ENCODE peak calls at places on chromosomes 13 and 19, in five cellular contexts. One of them, this sample, is unnamed.

GRCh38 chr19:30085394-30085793 is 143.4 kb downstream of the URI1 start:
- DNase-seq in ascending aorta: no peak
- DNase-seq in NCI-H1092: no peak
- DNase-seq in fibroblast of lung: peak
- DNase-seq in T-helper 17 cell: no peak
- DNase-seq in this sample: no peak

GRCh38 chr13:21501709-21502108 is 42.6 kb upstream of the ZDHHC20 start:
- DNase-seq in ascending aorta: no peak
- DNase-seq in T-helper 17 cell: no peak
- DNase-seq in fibroblast of lung: no peak
- DNase-seq in NCI-H1092: no peak
- DNase-seq in this sample: no peak

GRCh38 chr13:96181886-96182285 is 92.0 kb downstream of the HS6ST3 start:
- DNase-seq in ascending aorta: no peak
- DNase-seq in NCI-H1092: no peak
- DNase-seq in T-helper 17 cell: no peak
- DNase-seq in fibroblast of lung: no peak
- DNase-seq in this sample: no peak

GRCh38 chr19:16522559-16523377 is 19.5 kb downstream of the CHERP start:
- DNase-seq in ascending aorta: no peak
- DNase-seq in fibroblast of lung: no peak
- DNase-seq in NCI-H1092: no peak
- DNase-seq in T-helper 17 cell: no peak
- DNase-seq in this sample: no peak

GRCh38 chr13:111315347-111315995 is 5.0 kb upstream of the TEX29 start:
- DNase-seq in NCI-H1092: no peak
- DNase-seq in T-helper 17 cell: no peak
- DNase-seq in fibroblast of lung: no peak
- DNase-seq in ascending aorta: no peak
- DNase-seq in this sample: no peak

GRCh38 chr13:98544105-98544710 is 32.7 kb downstream of the STK24 start:
- DNase-seq in ascending aorta: no peak
- DNase-seq in T-helper 17 cell: no peak
- DNase-seq in NCI-H1092: no peak
- DNase-seq in fibroblast of lung: no peak
- DNase-seq in this sample: no peak

GRCh38 chr13:26529441-26529840 is 28.0 kb upstream of the WASF3 start:
- DNase-seq in ascending aorta: no peak
- DNase-seq in fibroblast of lung: peak
- DNase-seq in NCI-H1092: no peak
- DNase-seq in T-helper 17 cell: no peak
- DNase-seq in this sample: no peak

GRCh38 chr13:24693862-24694471 is 13.8 kb downstream of the ATP12A start:
- DNase-seq in T-helper 17 cell: no peak
- DNase-seq in NCI-H1092: peak
- DNase-seq in fibroblast of lung: peak
- DNase-seq in ascending aorta: no peak
- DNase-seq in this sample: no peak

GRCh38 chr13:79267560-79267959 is 138.5 kb downstream of the RBM26 start:
- DNase-seq in NCI-H1092: no peak
- DNase-seq in ascending aorta: no peak
- DNase-seq in T-helper 17 cell: no peak
- DNase-seq in fibroblast of lung: no peak
- DNase-seq in this sample: no peak

GRCh38 chr19:13764101-13764807 is at the start of gene MRI1:
- DNase-seq in T-helper 17 cell: no peak
- DNase-seq in fibroblast of lung: peak
- DNase-seq in NCI-H1092: peak
- DNase-seq in ascending aorta: no peak
- DNase-seq in this sample: no peak

GRCh38 chr19:5484398-5485285 is 29.4 kb downstream of the ZNRF4 start:
- DNase-seq in ascending aorta: no peak
- DNase-seq in T-helper 17 cell: no peak
- DNase-seq in NCI-H1092: peak
- DNase-seq in fibroblast of lung: peak
- DNase-seq in this sample: peak

GRCh38 chr13:110925023-110925608 is 10.2 kb upstream of the ANKRD10 start:
- DNase-seq in T-helper 17 cell: no peak
- DNase-seq in ascending aorta: no peak
- DNase-seq in fibroblast of lung: no peak
- DNase-seq in NCI-H1092: no peak
- DNase-seq in this sample: no peak

GRCh38 chr13:36981156-36981743 is 17.9 kb downstream of the ALG5 start:
- DNase-seq in fibroblast of lung: peak
- DNase-seq in T-helper 17 cell: no peak
- DNase-seq in NCI-H1092: peak
- DNase-seq in ascending aorta: no peak
- DNase-seq in this sample: no peak

GRCh38 chr19:7705387-7706187 is 3.7 kb upstream of the FCER2 start:
- DNase-seq in NCI-H1092: no peak
- DNase-seq in fibroblast of lung: no peak
- DNase-seq in T-helper 17 cell: peak
- DNase-seq in ascending aorta: no peak
- DNase-seq in this sample: no peak

GRCh38 chr13:103188688-103189326 is 122.6 kb upstream of the SLC10A2 start:
- DNase-seq in fibroblast of lung: peak
- DNase-seq in NCI-H1092: peak
- DNase-seq in ascending aorta: no peak
- DNase-seq in T-helper 17 cell: no peak
- DNase-seq in this sample: peak

GRCh38 chr19:47056416-47056815 is 8.0 kb upstream of the TMEM160 start:
- DNase-seq in T-helper 17 cell: no peak
- DNase-seq in ascending aorta: no peak
- DNase-seq in fibroblast of lung: no peak
- DNase-seq in NCI-H1092: no peak
- DNase-seq in this sample: no peak

GRCh38 chr13:44755872-44756271 is 179.7 kb upstream of the TSC22D1 start:
- DNase-seq in fibroblast of lung: peak
- DNase-seq in ascending aorta: no peak
- DNase-seq in T-helper 17 cell: no peak
- DNase-seq in NCI-H1092: no peak
- DNase-seq in this sample: no peak

GRCh38 chr13:113411216-113412023 is 41.9 kb downstream of the ADPRHL1 start:
- DNase-seq in ascending aorta: no peak
- DNase-seq in NCI-H1092: no peak
- DNase-seq in T-helper 17 cell: no peak
- DNase-seq in fibroblast of lung: peak
- DNase-seq in this sample: no peak

GRCh38 chr13:39324806-39325311 is 278.1 kb downstream of the LHFPL6 start:
- DNase-seq in NCI-H1092: no peak
- DNase-seq in fibroblast of lung: no peak
- DNase-seq in T-helper 17 cell: no peak
- DNase-seq in ascending aorta: no peak
- DNase-seq in this sample: no peak

GRCh38 chr19:29432677-29433076 is 93.1 kb upstream of the VSTM2B start:
- DNase-seq in NCI-H1092: no peak
- DNase-seq in T-helper 17 cell: no peak
- DNase-seq in fibroblast of lung: no peak
- DNase-seq in ascending aorta: no peak
- DNase-seq in this sample: no peak

GRCh38 chr13:24280722-24281121 is 28.7 kb upstream of the C1QTNF9 start:
- DNase-seq in fibroblast of lung: no peak
- DNase-seq in ascending aorta: no peak
- DNase-seq in NCI-H1092: no peak
- DNase-seq in T-helper 17 cell: no peak
- DNase-seq in this sample: no peak

GRCh38 chr19:719081-719512 is 10.4 kb downstream of the PALM start:
- DNase-seq in NCI-H1092: no peak
- DNase-seq in T-helper 17 cell: no peak
- DNase-seq in ascending aorta: no peak
- DNase-seq in fibroblast of lung: no peak
- DNase-seq in this sample: no peak

GRCh38 chr13:75368167-75368566 is 113.8 kb downstream of the TBC1D4 start:
- DNase-seq in T-helper 17 cell: no peak
- DNase-seq in ascending aorta: no peak
- DNase-seq in NCI-H1092: no peak
- DNase-seq in fibroblast of lung: peak
- DNase-seq in this sample: no peak

This sample was measured in NCI-H1417 treated with DMSO at 0.1 percent for 48 hours.